ENCODE peak calls at places on chromosomes 12 and 14, in four cellular contexts. D is HepG2, J is H1, U is GM12878. P is an unnamed sample.

GRCh38 chr12:113911971-113912760 is 54.0 kb downstream of the RBM19 start:
- DNase-seq in D (no peak), J (no peak), U (no peak), P (no peak)

GRCh38 chr12:53862831-53863230 is 75.8 kb upstream of the HOXC13 start:
- DNase-seq in D (no peak), J (no peak), U (no peak), P (no peak)

GRCh38 chr12:100186071-100186470 is 14.5 kb upstream of the ACTR6 start:
- DNase-seq in D (no peak), J (no peak), U (no peak), P (no peak)

GRCh38 chr12:124361074-124361965 is 66.4 kb downstream of the RFLNA start:
- DNase-seq in D (no peak), J (no peak), U (no peak), P (no peak)

GRCh38 chr12:95548056-95548538 is 3.2 kb downstream of the USP44 start:
- DNase-seq in D (no peak), J (peak), U (no peak), P (no peak)

GRCh38 chr12:122368361-122369073 is 54.0 kb downstream of the CLIP1 start:
- DNase-seq in D (no peak), J (no peak), U (no peak), P (no peak)

GRCh38 chr12:34406228-34406995 is 384.1 kb downstream of the ALG10 start:
- DNase-seq in D (no peak), J (no peak), U (no peak), P (no peak)

GRCh38 chr12:124898200-124898950 is 16.1 kb downstream of the UBC start:
- DNase-seq in D (peak), J (peak), U (no peak), P (no peak)

GRCh38 chr12:95790025-95790911 is at the start of gene NTN4:
- DNase-seq in D (no peak), J (peak), U (no peak), P (no peak)

GRCh38 chr12:34119366-34119765 is 97.1 kb downstream of the ALG10 start:
- DNase-seq in D (no peak), J (no peak), U (no peak), P (no peak)

GRCh38 chr12:49539406-49540228 is 787 bp downstream of the KCNH3 start:
- DNase-seq in D (no peak), J (no peak), U (no peak), P (no peak)

GRCh38 chr12:12441051-12441807 is 84.4 kb downstream of the BORCS5 start:
- DNase-seq in D (no peak), J (no peak), U (no peak), P (no peak)

GRCh38 chr12:122183588-122183940 is 641 bp downstream of the LRRC43 start:
- DNase-seq in D (no peak), J (no peak), U (no peak), P (no peak)

GRCh38 chr12:26614217-26614616 is 218.8 kb downstream of the ITPR2 start:
- DNase-seq in D (no peak), J (peak), U (no peak), P (peak)

GRCh38 chr12:132700212-132700913 is 10.3 kb upstream of the PGAM5 start:
- DNase-seq in D (peak), J (no peak), U (peak), P (no peak)

GRCh38 chr12:11805043-11805442 is 155.6 kb downstream of the ETV6 start:
- DNase-seq in D (no peak), J (no peak), U (no peak), P (no peak)

GRCh38 chr14:83463500-83464098 is 1929.9 kb upstream of the SEL1L start:
- DNase-seq in D (peak), J (peak), U (no peak), P (peak)

GRCh38 chr12:72296389-72296788 is 24.2 kb downstream of the TRHDE start:
- DNase-seq in D (no peak), J (no peak), U (no peak), P (no peak)

GRCh38 chr12:88339254-88339949 is 197.3 kb downstream of the TMTC3 start:
- DNase-seq in D (no peak), J (no peak), U (no peak), P (no peak)

GRCh38 chr12:30191701-30192455 is 408.1 kb upstream of the TMTC1 start:
- DNase-seq in D (no peak), J (no peak), U (no peak), P (no peak)

GRCh38 chr14:38203929-38204716 is 3.6 kb upstream of the SSTR1 start:
- DNase-seq in D (no peak), J (no peak), U (no peak), P (no peak)

GRCh38 chr12:52018448-52019122 is 11.8 kb downstream of the TAMALIN start:
- DNase-seq in D (no peak), J (no peak), U (no peak), P (no peak)

GRCh38 chr14:82779301-82779700 is 1245.6 kb upstream of the SEL1L start:
- DNase-seq in D (no peak), J (no peak), U (no peak), P (no peak)

GRCh38 chr12:71755146-71755892 is 656 bp downstream of the RAB21 start:
- DNase-seq in D (peak), J (no peak), U (peak), P (no peak)

GRCh38 chr14:103343905-103344797 is 10.1 kb downstream of the EIF5 start:
- DNase-seq in D (no peak), J (no peak), U (no peak), P (no peak)

GRCh38 chr12:92977326-92977725 is 48.2 kb upstream of the EEA1 start:
- DNase-seq in D (no peak), J (no peak), U (no peak), P (no peak)

GRCh38 chr14:74514471-74514932 is 20.9 kb downstream of the ISCA2 start:
- DNase-seq in D (peak), J (no peak), U (no peak), P (no peak)
- H3K4me3 ChIP-seq in D (no peak), J (no peak), U (no peak), P (no peak)

GRCh38 chr12:15131462-15131861 is 89.8 kb downstream of the RERG start:
- DNase-seq in D (no peak), J (no peak), U (no peak), P (no peak)
- TF ChIP-seq SUZ12 in D (no peak), J (no peak), U (no peak), P (no peak)

GRCh38 chr12:128712622-128713021 is 111.1 kb downstream of the SLC15A4 start:
- DNase-seq in D (no peak), J (no peak), U (no peak), P (no peak)
- H3K4me3 ChIP-seq in D (no peak), J (no peak), U (no peak), P (no peak)

GRCh38 chr14:102201369-102201748 is 61.7 kb downstream of the WDR20 start:
- DNase-seq in D (no peak), J (no peak), U (peak), P (no peak)
- TF ChIP-seq SUZ12 in D (no peak), J (no peak), U (no peak), P (no peak)

GRCh38 chr12:32110417-32110816 is 3.8 kb downstream of the BICD1 start:
- DNase-seq in D (no peak), J (no peak), U (no peak), P (no peak)
- H3K4me3 ChIP-seq in D (no peak), J (no peak), U (no peak), P (no peak)

GRCh38 chr12:44584625-44585024 is 291.5 kb downstream of the NELL2 start:
- DNase-seq in D (no peak), J (no peak), U (no peak), P (peak)

GRCh38 chr12:44581642-44582242 is 294.4 kb downstream of the NELL2 start:
- DNase-seq in D (no peak), J (no peak), U (no peak), P (peak)

GRCh38 chr12:44582521-44582920 is 293.6 kb downstream of the NELL2 start:
- DNase-seq in D (peak), J (no peak), U (no peak), P (no peak)
- TF ChIP-seq SUZ12 in D (no peak), J (no peak), U (no peak), P (no peak)

GRCh38 chr14:52031781-52032180 is 37.1 kb downstream of the NID2 start:
- DNase-seq in D (no peak), J (no peak), U (no peak), P (no peak)

GRCh38 chr14:52026921-52027320 is 37.6 kb downstream of the RTRAF start:
- DNase-seq in D (no peak), J (no peak), U (no peak), P (no peak)

GRCh38 chr14:52033131-52033642 is 35.7 kb downstream of the NID2 start:
- DNase-seq in D (no peak), J (no peak), U (no peak), P (no peak)

GRCh38 chr14:52029881-52030280 is 39.0 kb downstream of the NID2 start:
- DNase-seq in D (no peak), J (no peak), U (no peak), P (no peak)

DNA sequence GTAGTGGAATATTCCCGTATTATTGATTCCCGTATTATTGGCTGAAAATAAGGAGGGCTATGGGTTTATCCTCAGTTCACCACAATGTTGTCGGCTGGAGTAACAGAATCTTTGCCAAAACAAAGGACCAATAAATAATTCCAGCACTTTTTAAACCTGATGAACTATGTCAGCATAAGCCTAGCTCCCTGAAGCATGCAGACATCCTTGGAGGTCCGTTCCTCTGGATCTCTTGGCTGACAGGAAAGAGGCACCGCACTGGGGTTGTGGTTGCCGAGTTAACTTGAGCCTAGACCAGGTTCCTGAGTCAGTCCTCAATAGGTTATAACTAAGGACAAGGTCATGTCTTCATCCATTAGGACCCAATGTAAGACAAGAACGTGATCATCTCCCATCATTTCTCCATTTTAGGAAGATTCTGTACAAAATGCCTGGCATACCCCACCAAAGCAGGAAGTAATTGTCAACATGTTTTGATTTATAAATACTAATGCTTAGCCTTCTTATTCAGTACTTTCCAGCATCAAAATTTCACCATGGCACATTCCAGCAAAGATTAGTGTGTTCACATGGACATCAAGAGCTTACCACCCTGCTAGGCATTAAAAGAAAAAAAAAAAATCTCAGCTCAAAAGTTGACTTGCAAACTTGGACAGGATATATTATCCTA is 36.5 kb downstream of the NID2 start:
- DNase-seq in D (no peak), J (no peak), U (no peak), P (no peak)
- H3K4me3 ChIP-seq in D (no peak), J (no peak), U (no peak), P (no peak)

GRCh38 chr14:100030441-100031153 is 34.6 kb upstream of the EVL start:
- DNase-seq in D (no peak), J (no peak), U (no peak), P (no peak)
- TF ChIP-seq SUZ12 in D (no peak), J (no peak), U (no peak), P (no peak)

DNA sequence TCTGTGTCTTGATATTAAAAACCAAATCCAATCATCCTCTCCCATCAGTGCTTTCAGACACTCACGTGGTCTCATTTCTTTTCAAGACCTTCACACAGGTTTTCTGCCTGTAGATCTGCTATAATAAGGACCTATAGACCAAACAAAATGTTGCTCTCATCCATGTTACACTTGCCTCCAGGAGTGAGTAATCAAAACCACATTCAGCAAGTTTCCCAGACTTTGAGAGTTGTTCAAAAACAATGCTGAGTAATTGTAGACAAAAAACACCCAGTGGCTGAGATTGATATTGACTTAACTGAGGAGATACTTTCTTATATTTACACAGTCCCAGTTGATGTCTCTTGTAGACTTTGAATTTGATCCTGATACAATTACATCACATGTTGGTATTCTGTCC is 383.1 kb downstream of the TMEM132D start:
- DNase-seq in D (no peak), J (no peak), U (no peak), P (no peak)
- H3K4me3 ChIP-seq in D (no peak), J (no peak), U (no peak), P (no peak)

GRCh38 chr14:90773196-90773486 is 43.1 kb downstream of the TTC7B start:
- DNase-seq in D (no peak), J (peak), U (no peak), P (no peak)

GRCh38 chr14:90773705-90774104 is 42.5 kb downstream of the TTC7B start:
- DNase-seq in D (no peak), J (no peak), U (no peak), P (no peak)

GRCh38 chr14:90777358-90777757 is 38.9 kb downstream of the TTC7B start:
- DNase-seq in D (no peak), J (no peak), U (no peak), P (no peak)

GRCh38 chr14:90774316-90774715 is 41.9 kb downstream of the TTC7B start:
- DNase-seq in D (no peak), J (no peak), U (no peak), P (no peak)

DNA sequence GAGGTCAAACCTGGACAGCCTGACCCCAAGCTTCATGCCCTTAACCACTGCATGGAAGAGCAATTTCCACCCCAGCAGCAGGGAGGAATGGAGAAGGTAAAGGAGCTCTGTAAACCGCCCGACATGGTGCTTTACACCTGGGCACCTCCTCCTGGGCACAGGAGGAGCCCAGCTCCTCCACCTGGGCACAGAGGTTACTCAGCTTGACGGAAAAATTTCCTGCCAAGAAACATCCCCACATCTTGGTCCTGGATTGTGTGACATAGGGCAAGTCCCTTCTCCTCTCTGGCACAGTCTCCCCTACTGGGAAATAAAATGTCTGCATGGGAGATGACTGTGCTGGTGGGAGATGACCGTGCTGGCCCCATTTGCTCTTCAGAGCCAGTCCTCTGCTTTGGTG is 40.8 kb downstream of the TTC7B start:
- DNase-seq in D (no peak), J (no peak), U (no peak), P (no peak)
- TF ChIP-seq SUZ12 in D (no peak), J (no peak), U (no peak), P (no peak)